ENCODE peak calls at places on chromosomes 5 and 9, in four cellular contexts. M, G, E and O are unnamed samples.

GRCh38 chr5:16549491-16550233 is 67.1 kb downstream of the RETREG1 start:
- DNase-seq in E (no peak), M (no peak), G (no peak), O (no peak)

GRCh38 chr5:142981886-142982820 is 212.0 kb downstream of the ARHGAP26 start:
- DNase-seq in E (peak; percentile 96), M (peak; percentile 96), G (peak; percentile 77), O (peak; percentile 82)

GRCh38 chr9:114611516-114612271 is 603 bp downstream of the TMEM268 start:
- DNase-seq in G (peak; percentile 89), M (peak; percentile 65), E (peak; percentile 66), O (peak; percentile 65)

GRCh38 chr5:93884254-93884653 is 142.9 kb upstream of the POU5F2 start:
- DNase-seq in G (no peak), M (no peak), E (no peak), O (no peak)

GRCh38 chr5:112491257-112491656 is 72.2 kb upstream of the EPB41L4A start:
- DNase-seq in M (no peak), E (no peak), G (no peak), O (no peak)

GRCh38 chr9:127771570-127772189 is 6.8 kb downstream of the SH2D3C start:
- DNase-seq in G (no peak), E (no peak), M (no peak), O (no peak)

GRCh38 chr5:61771062-61771461 is 439.0 kb downstream of the ZSWIM6 start:
- DNase-seq in M (no peak), G (no peak), E (no peak), O (no peak)

GRCh38 chr9:81132796-81133195 is 556.6 kb downstream of the TLE1 start:
- DNase-seq in M (no peak), E (peak; percentile 27), G (no peak), O (no peak)

GRCh38 chr5:88954511-88954910 is 71.5 kb upstream of the MEF2C start:
- DNase-seq in E (peak; percentile 45), M (no peak), G (no peak), O (no peak)

GRCh38 chr5:96335873-96336272 is 97.2 kb downstream of the PCSK1 start:
- DNase-seq in M (no peak), G (no peak), E (peak; percentile 43), O (no peak)

GRCh38 chr9:4152201-4152600 is 147.7 kb downstream of the GLIS3 start:
- DNase-seq in G (no peak), M (no peak), E (no peak), O (no peak)

GRCh38 chr9:105694848-105695581 is 674 bp downstream of the TMEM38B start:
- DNase-seq in E (peak; percentile 50), G (peak; percentile 89), M (peak; percentile 75), O (peak; percentile 62)

GRCh38 chr9:81906656-81907055 is 21.6 kb upstream of the SPATA31D4 start:
- DNase-seq in G (no peak), E (peak; percentile 71), M (no peak), O (no peak)

GRCh38 chr9:127644943-127645342 is 32.9 kb downstream of the STXBP1 start:
- DNase-seq in E (peak; percentile 38), M (no peak), G (no peak), O (no peak)

GRCh38 chr9:128203842-128204551 is 818 bp downstream of the DNM1 start:
- DNase-seq in G (peak; percentile 78), M (no peak), E (peak; percentile 57), O (no peak)

GRCh38 chr9:76687861-76688374 is 76.3 kb upstream of the PCA3 start:
- DNase-seq in G (no peak), E (peak; percentile 96), M (no peak), O (peak; percentile 76)

DNA sequence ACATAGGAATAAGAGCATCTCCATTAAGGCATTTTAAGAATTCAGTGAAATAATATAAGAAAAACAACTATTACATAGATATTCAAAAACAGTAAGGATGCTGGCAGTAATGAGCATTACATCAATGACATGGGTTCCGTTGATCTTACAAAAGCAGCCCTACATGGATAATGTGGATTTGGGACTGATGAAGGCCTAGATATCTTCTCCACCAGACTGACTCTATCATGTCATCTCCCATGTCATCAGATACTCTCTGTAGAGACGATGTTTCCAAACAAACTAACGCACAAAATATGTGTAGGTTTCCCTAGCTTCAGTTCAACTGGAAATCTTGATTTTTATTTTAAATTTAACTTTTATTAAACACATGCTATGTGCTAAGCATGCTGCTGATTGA is 3.6 kb downstream of the LURAP1L start:
- DNase-seq in M (no peak), G (no peak), E (no peak), O (no peak)
- H3K4me3 ChIP-seq in M (no peak overlapping the region), G (no peak overlapping the region), E (peak overlapping the region; percentile 91), O (no peak overlapping the region)

DNA sequence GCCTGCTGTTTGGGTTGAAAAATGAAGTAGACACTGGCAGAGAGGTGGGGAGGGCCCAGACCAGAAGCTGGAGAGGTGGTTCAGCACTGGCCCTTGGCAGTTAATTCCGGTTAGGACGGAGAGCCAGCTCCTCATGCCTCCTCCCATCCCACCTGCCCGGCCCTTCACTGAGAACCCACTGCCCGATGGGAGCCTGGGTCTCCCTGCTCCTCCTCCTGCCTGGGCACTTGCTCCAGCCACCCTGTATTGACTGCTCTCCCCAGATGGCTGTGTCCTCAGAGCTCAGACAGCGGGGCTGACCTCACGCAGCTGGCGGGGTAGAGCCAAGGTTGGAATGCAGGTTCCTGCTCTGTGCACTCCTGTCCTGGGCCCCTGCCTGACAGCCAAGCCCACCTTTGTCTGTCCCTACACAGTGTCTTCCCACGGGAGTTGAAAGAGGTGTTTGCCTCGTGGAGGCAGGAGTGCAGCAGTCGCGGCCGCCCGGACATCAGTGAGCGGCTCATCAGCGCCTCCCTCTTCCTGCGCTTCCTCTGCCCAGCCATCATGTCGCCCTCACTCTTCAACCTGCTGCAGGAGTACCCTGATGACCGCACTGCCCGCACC is 114.7 kb downstream of the DAB2IP start:
- DNase-seq in E (no peak), G (no peak), M (no peak), O (no peak)
- H3K9me3 ChIP-seq in E (no peaks in the 10 kb centered on the region), G (no peaks in the 10 kb centered on the region), M (no peaks in the 10 kb centered on the region), O (no peaks in the 10 kb centered on the region)

GRCh38 chr5:79753863-79754645 is 64.4 kb downstream of the CMYA5 start:
- DNase-seq in M (peak; percentile 51), G (no peak), E (no peak), O (no peak)
- H3K36me3 ChIP-seq in M (no peaks in the 10 kb centered on the region), G (no peaks in the 10 kb centered on the region), E (no peaks in the 10 kb centered on the region), O (no peaks in the 10 kb centered on the region)

DNA sequence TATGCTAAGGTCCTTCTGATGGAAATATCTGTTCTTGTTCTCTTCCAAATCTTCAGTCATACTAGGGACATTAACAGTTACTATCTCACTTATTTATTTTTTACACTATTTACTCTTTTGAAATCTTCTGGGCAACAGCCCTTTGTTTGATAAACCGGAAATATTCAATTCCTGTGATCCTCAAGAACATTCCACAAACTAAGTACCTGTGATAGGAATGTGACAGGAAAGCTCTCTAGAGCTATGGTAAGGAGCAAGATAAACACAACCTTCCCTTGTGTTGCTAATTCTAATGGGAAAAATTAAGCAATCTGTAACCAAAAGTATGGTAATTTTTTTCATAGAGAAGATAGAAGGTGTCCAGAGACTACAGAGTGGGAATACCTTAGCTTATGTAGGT is 22.0 kb upstream of the ANKRD34B start:
- DNase-seq in E (no peak), G (no peak), M (no peak), O (no peak)
- H3K4me3 ChIP-seq in E (no peak overlapping the region), G (no peak overlapping the region), M (no peak overlapping the region), O (no peak overlapping the region)

DNA sequence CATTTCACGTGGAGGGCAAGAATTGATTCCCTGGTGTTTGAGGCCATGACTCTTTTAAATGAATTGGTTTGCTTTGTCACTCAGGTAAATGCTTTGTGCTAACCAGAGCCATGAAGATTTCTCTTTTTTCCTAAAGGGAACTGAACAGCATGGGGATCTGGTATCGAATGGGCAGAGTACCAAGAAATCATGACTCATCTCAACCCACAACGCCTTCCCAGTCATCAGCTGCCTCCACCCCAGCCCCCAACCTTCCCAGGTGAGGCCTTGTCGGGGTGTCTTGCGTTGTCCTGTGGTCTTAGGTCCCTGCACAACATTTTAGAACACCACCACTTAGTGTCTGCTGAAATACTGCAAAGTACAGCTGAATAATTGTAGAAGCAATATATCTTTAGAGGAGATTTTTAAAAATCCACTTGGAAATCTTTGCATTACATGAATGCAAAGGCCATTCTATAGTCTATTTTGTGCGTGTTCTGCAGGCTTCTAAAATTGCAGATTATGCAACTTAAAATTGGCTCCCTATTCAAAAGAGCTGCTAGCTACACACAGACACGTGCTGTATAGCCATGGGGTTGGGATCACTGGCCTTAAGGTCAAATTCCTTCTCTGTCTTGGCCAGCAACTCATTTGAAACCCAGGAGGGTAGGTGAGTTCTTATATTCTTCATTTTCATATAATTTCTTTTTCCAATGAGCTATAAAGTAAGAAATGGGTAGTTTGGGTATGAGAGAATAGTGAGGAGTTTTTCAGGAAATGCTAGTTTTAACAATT is 69.0 kb downstream of the MVB12B start:
- DNase-seq in M (peak; percentile 73), G (no peak), E (peak; percentile 74), O (no peak)
- H3K9me3 ChIP-seq in M (no peaks in the 10 kb centered on the region), G (no peaks in the 10 kb centered on the region), E (no peaks in the 10 kb centered on the region), O (no peaks in the 10 kb centered on the region)

DNA sequence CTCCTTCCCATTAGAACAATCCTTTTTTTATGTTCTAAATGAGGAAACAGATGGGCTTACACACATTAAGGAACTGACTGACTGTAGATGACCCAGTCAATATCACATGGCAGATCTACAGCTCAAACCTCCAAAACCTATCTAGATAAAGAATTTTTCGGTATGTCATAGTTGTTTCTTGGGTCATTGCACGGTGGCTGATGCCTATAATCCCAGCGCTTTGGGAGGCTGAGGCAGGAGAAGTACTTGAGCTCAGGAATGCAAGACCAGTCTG is 7.1 kb downstream of the CSNK1A1 start:
- DNase-seq in G (no peak), M (no peak), E (no peak), O (no peak)
- H3K36me3 ChIP-seq in G (no peaks in the 10 kb centered on the region), M (no peaks in the 10 kb centered on the region), E (peaks cover 5% of the 10 kb centered on the region), O (peaks cover 90% of the 10 kb centered on the region)